ENCODE peak calls at places on chromosome 18, in five cellular contexts. I is brain microvascular endothelial cell, Y is adrenal gland, L is IMR-90, P is A549. F is an unnamed sample.

GRCh38 chr18:24189007-24189528 is 50.2 kb downstream of the CABYR start:
- DNase-seq in L (peak; percentile 70), P (no peak), I (no peak), Y (no peak), F (no peak)

GRCh38 chr18:57581301-57581934 is 5.1 kb downstream of the FECH start:
- DNase-seq in L (no peak), P (no peak), Y (no peak), I (no peak), F (no peak)

GRCh38 chr18:1458547-1458946 is 553.9 kb downstream of the ADCYAP1 start:
- DNase-seq in P (no peak), Y (no peak), I (no peak), L (no peak), F (no peak)

GRCh38 chr18:3368193-3368592 is 81.8 kb upstream of the TGIF1 start:
- DNase-seq in L (peak; percentile 28), P (no peak), Y (peak; percentile 13), I (peak; percentile 8), F (peak; percentile 63)

GRCh38 chr18:75827781-75828274 is 400.3 kb upstream of the SMIM21 start:
- DNase-seq in L (no peak), P (no peak), Y (no peak), I (no peak), F (no peak)

GRCh38 chr18:45156941-45157340 is 458.3 kb upstream of the SLC14A2 start:
- DNase-seq in P (no peak), L (peak; percentile 28), I (peak; percentile 12), Y (no peak), F (no peak)

GRCh38 chr18:12008181-12008767 is 27.0 kb downstream of the IMPA2 start:
- DNase-seq in L (no peak), I (no peak), P (no peak), Y (no peak), F (no peak)

GRCh38 chr18:3814840-3815239 is 364.9 kb downstream of the TGIF1 start:
- DNase-seq in I (no peak), L (peak; percentile 74), Y (no peak), P (no peak), F (no peak)

GRCh38 chr18:25946540-25946939 is 143.9 kb downstream of the SS18 start:
- DNase-seq in I (no peak), L (no peak), Y (no peak), P (no peak), F (no peak)

GRCh38 chr18:74251297-74252031 is 40.3 kb downstream of the CYB5A start:
- DNase-seq in P (peak; percentile 77), Y (no peak), L (peak; percentile 72), I (peak; percentile 65), F (no peak)

GRCh38 chr18:22983175-22983574 is 50.0 kb downstream of the RBBP8 start:
- DNase-seq in Y (no peak), I (no peak), L (peak; percentile 64), P (peak; percentile 41), F (no peak)

DNA sequence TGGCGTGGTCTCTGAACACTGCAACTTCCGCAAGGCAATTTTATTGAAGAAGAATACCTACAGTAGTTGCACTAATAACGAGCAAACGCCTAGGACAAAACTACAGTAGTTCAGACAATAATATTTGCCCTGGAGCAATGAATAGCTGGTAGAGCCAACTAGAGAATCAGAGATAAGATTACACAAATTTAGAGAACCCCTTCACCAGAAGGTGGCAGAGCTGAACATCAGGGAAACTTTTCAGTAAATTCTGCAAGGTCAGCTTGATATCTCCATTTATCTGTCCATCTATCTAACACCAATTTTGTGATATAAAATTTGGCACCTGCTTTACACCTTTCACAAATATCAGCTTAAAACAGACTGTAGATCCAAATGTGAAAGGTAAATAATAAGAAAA is 43.8 kb downstream of the CDH19 start:
- DNase-seq in Y (peak; percentile 10), P (peak; percentile 51), L (no peak), I (peak; percentile 30), F (peak; percentile 42)
- TF ChIP-seq CTCF in Y (peak; percentile 46), P (peak; percentile 39), L (no peak), I (peak; percentile 59), F (peak; percentile 48)

GRCh38 chr18:8643479-8643878 is 34.2 kb downstream of the RAB12 start:
- DNase-seq in P (no peak), L (no peak), I (no peak), Y (no peak), F (no peak)
- H3K27ac ChIP-seq in P (no peak overlapping the region), L (no peak overlapping the region), I (no peak overlapping the region), Y (no peak overlapping the region), F (no peak overlapping the region)

DNA sequence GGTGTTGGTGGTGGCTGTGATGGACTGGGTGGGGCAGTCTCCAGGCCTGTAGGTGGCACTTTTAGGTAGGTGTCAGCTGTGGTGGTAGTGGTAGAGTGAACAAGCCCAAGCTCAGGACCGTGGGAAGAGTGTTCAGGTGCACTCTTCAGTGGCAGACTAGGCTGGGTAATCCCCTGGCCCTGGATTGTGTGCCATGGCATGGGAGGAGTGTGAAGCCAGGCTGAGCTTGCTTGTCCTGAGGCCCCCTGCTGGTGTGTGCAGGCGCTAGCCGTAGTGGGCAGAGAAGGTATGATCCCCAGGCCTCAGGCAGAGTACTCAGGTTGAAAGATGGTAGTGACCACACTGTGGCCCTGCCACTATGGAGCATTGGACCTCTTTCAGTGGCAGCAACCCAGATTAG is 850.3 kb downstream of the DSC3 start:
- DNase-seq in L (no peak), P (no peak), I (no peak), Y (no peak), F (no peak)
- TF ChIP-seq CTCF in L (no peak), P (no peak), I (no peak), Y (no peak), F (peak; percentile 17)

DNA sequence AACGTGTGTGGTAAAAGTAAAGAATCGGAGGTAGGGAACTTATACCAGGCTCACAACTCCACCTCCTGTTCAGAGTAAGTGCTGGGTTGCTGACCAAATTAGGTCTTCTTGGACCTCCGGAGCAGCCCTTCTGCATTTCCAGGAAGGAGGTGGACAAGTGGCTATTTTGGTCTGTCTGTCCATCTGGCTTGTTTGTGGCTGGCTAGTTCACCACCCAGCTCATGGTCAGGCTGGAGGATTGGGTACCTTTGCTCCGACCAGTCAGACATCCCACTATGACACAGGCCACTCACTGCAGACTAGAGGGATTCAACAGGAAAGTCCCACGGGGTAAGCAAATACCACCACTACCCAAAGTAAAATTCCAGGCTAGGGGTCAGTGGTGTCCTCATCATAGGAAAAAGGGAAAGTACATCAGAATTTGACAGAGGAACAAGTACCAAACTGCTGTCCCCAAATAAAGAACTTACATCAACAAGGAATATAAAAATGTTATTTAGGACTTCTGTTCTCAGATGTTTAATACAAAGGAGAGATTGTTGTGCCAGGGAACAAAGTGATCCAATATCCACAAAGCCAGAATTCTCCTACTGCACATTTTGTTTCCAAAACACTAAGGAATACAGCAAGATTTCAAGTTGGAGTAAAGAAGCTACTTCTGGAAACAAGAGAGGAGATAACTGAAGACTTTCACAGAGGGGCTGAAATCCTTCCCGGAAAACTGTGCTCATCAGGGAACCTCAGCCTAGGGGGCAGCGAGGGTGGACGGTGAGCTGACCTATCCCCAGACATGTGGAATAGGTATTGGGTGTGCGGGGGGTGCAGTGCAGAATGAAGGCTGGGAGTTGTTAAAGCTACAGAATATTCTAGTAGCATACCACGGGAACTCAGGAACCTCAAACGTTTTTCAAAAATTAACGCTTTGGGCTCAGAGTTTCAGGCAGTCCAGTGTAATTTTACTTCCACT is 56.9 kb downstream of the BCL2 start:
- DNase-seq in P (no peak), L (no peak), Y (no peak), I (no peak), F (no peak)
- H3K27ac ChIP-seq in P (no peak overlapping the region), L (no peak overlapping the region), Y (no peak overlapping the region), I (no peak overlapping the region), F (no peak overlapping the region)

DNA sequence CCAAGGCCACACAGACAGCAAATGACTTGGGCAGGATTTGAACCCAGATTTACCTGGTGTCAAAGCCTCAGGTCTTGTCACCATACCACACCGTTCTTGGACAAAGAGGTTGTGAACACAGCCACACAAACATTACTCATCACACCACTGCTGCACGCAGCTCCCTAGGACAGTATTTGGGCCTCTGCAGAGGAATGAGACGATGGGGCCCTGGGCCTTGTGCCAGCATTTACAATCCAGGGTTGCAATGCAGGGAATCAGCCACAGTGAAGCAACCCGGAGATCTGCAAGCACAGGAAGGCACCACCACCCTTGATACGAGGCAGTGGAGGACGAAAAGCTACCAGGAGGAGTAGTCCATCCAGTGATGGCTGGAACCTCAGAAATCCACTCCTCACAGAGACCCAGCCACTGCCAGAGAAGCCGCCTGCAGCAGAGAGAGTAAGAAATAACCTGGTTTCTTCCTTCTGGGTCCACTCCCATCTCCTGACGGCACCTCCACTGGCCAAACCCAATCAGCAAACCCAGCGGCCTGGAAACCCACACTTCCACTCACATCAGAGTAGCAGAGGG is 3.7 kb upstream of the MTCL1 start:
- DNase-seq in L (peak; percentile 91), Y (no peak), I (peak; percentile 90), P (peak; percentile 72), F (peak; percentile 69)
- TF ChIP-seq CTCF in L (no peak), Y (no peak), I (no peak), P (no peak), F (no peak)